ENCODE peak calls at places on chromosomes 1 and 21, in seven cellular contexts. I, A, E, F, Y, Q and D are unnamed samples.

GRCh38 chr1:30242722-30243465 is 480.5 kb downstream of the MATN1 start:
- DNase-seq in I (no peak), A (no peak), E (no peak), F (no peak), Y (no peak), Q (no peak), D (no peak)

GRCh38 chr1:21449906-21450305 is 10.0 kb downstream of the NBPF3 start:
- DNase-seq in I (no peak), A (no peak), E (no peak), F (no peak), Y (no peak), Q (no peak), D (no peak)

GRCh38 chr1:4105300-4105880 is 205.3 kb upstream of the C1orf174 start:
- DNase-seq in I (no peak), A (no peak), E (no peak), F (no peak), Y (no peak), Q (no peak), D (no peak)

GRCh38 chr1:154842635-154843034 is 27.4 kb downstream of the KCNN3 start:
- DNase-seq in I (no peak), A (no peak), E (no peak), F (no peak), Y (no peak), Q (no peak), D (no peak)

GRCh38 chr1:247647864-247648263 is 31.7 kb downstream of the OR13G1 start:
- DNase-seq in I (no peak), A (no peak), E (no peak), F (no peak), Y (no peak), Q (no peak), D (no peak)

GRCh38 chr1:53524428-53525400 is 65.5 kb downstream of the DMRTB1 start:
- DNase-seq in I (no peak), A (no peak), E (peak; percentile 82), F (no peak), Y (no peak), Q (no peak), D (no peak)

GRCh38 chr1:243471754-243472725 is 216.2 kb downstream of the SDCCAG8 start:
- DNase-seq in I (no peak), A (no peak), E (no peak), F (no peak), Y (no peak), Q (peak; percentile 26), D (no peak)

GRCh38 chr21:29349702-29350101 is 51.0 kb downstream of the BACH1 start:
- DNase-seq in I (no peak), A (no peak), E (no peak), F (no peak), Y (no peak), Q (no peak), D (no peak)

GRCh38 chr1:163170975-163171676 is 31.6 kb downstream of the RGS5 start:
- DNase-seq in I (peak; percentile 15), A (no peak), E (no peak), F (no peak), Y (no peak), Q (no peak), D (no peak)

GRCh38 chr1:223811634-223812101 is 34.1 kb downstream of the TP53BP2 start:
- DNase-seq in I (no peak), A (no peak), E (peak; percentile 24), F (no peak), Y (peak; percentile 16), Q (no peak), D (no peak)

GRCh38 chr1:28668956-28669719 is 554 bp downstream of the GMEB1 start:
- DNase-seq in I (peak; percentile 40), A (peak; percentile 78), E (no peak), F (peak; percentile 80), Y (peak; percentile 33), Q (no peak), D (peak; percentile 82)

GRCh38 chr1:46394108-46394871 is at the start of gene FAAH:
- DNase-seq in I (peak; percentile 4), A (peak; percentile 94), E (peak; percentile 92), F (no peak), Y (peak; percentile 58), Q (no peak), D (no peak)

GRCh38 chr1:39158330-39159086 is 46.0 kb upstream of the MACF1 start:
- DNase-seq in I (peak; percentile 76), A (no peak), E (no peak), F (no peak), Y (peak; percentile 99), Q (peak; percentile 37), D (no peak)

GRCh38 chr1:161779393-161779792 is 13.3 kb downstream of the ATF6 start:
- DNase-seq in I (no peak), A (no peak), E (no peak), F (no peak), Y (no peak), Q (no peak), D (no peak)

GRCh38 chr1:99560192-99561040 is 85.5 kb upstream of the PALMD start:
- DNase-seq in I (no peak), A (no peak), E (no peak), F (no peak), Y (no peak), Q (no peak), D (no peak)

GRCh38 chr21:37565530-37566223 is 199.1 kb downstream of the DYRK1A start:
- DNase-seq in I (no peak), A (peak; percentile 23), E (no peak), F (no peak), Y (peak; percentile 90), Q (no peak), D (no peak)

GRCh38 chr1:14064649-14065442 is 364.9 kb downstream of the PRDM2 start:
- DNase-seq in I (no peak), A (no peak), E (no peak), F (no peak), Y (no peak), Q (no peak), D (no peak)

GRCh38 chr1:231678021-231678432 is 51.4 kb downstream of the DISC1 start:
- DNase-seq in I (no peak), A (no peak), E (no peak), F (no peak), Y (peak; percentile 47), Q (no peak), D (no peak)

GRCh38 chr1:32539584-32540571 is 651 bp downstream of the ZBTB8A start:
- DNase-seq in I (peak; percentile 47), A (peak; percentile 67), E (peak; percentile 86), F (peak; percentile 42), Y (no peak), Q (no peak), D (peak; percentile 54)

GRCh38 chr1:33310702-33311101 is 10.2 kb downstream of the A3GALT2 start:
- DNase-seq in I (no peak), A (no peak), E (no peak), F (no peak), Y (no peak), Q (no peak), D (no peak)

DNA sequence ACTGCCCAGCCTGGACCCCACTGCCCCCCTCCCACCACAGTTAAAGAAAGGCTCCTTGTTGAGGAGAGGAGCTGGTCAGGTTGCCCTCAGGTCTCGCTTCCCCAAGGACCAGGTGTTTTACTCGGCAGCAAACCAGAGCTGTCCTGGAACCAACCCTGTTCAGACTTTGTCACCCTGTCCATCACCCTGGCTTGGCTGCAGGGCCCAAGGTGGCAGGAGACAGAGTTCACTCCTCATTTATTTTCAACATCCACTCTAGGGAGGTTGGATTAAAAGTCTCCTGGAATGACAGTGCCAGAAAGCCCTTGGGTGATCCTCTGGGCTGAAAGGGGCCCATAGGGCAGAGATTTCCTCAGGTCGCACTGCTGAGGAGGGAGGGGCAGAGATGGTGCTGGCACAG is 101.7 kb downstream of the TRABD2B start:
- DNase-seq in I (no peak), A (no peak), E (no peak), F (no peak), Y (no peak), Q (no peak), D (no peak)
- TF ChIP-seq TAF1 in I (no peak), A (no peak), E (no peak), F (no peak), Y (no peak), Q (no peak), D (no peak)

GRCh38 chr1:181317261-181317924 is 165.9 kb upstream of the CACNA1E start:
- DNase-seq in I (no peak), A (no peak), E (no peak), F (no peak), Y (no peak), Q (no peak), D (no peak)
- TF ChIP-seq TAF1 in I (no peak), A (no peak), E (no peak), F (no peak), Y (no peak), Q (no peak), D (no peak)

GRCh38 chr1:156623946-156624813 is 5.0 kb downstream of the HAPLN2 start:
- DNase-seq in I (peak; percentile 81), A (peak; percentile 87), E (peak; percentile 87), F (no peak), Y (no peak), Q (no peak), D (no peak)
- TF ChIP-seq TAF1 in I (peak; percentile 82), A (peak; percentile 55), E (no peak), F (no peak), Y (no peak), Q (no peak), D (no peak)

GRCh38 chr1:157019457-157019856 is 26.1 kb downstream of the ARHGEF11 start:
- DNase-seq in I (no peak), A (no peak), E (no peak), F (no peak), Y (no peak), Q (no peak), D (no peak)

GRCh38 chr1:157025856-157026255 is 19.7 kb downstream of the ARHGEF11 start:
- DNase-seq in I (no peak), A (no peak), E (no peak), F (no peak), Y (no peak), Q (no peak), D (no peak)

GRCh38 chr1:157021688-157022087 is 23.9 kb downstream of the ARHGEF11 start:
- DNase-seq in I (no peak), A (no peak), E (no peak), F (no peak), Y (no peak), Q (no peak), D (no peak)

GRCh38 chr1:157030728-157031127 is 14.8 kb downstream of the ARHGEF11 start:
- DNase-seq in I (no peak), A (no peak), E (no peak), F (no peak), Y (no peak), Q (no peak), D (no peak)

GRCh38 chr1:157025321-157025720 is 20.2 kb downstream of the ARHGEF11 start:
- DNase-seq in I (no peak), A (no peak), E (no peak), F (no peak), Y (no peak), Q (no peak), D (no peak)
- TF ChIP-seq TAF1 in I (no peak), A (no peak), E (no peak), F (no peak), Y (no peak), Q (no peak), D (no peak)